ENCODE peak calls at places on chromosomes 4 and X, in six cellular contexts. W is SK-N-SH, M is mammary epithelial cell, H is HCT116, S is body of pancreas, Q is right lobe of liver. O is an unnamed sample. For H3K9me3, the result is how much of the 10 kb centered on the place peaks cover.

GRCh38 chr4:115128037-115128436 is 14.6 kb upstream of the NDST4 start:
- DNase-seq in W (no peak), M (no peak), H (no peak), S (no peak), Q (no peak), O (no peak)

GRCh38 chr4:2806392-2807355 is 13.8 kb downstream of the SH3BP2 start:
- DNase-seq in W (peak), M (no peak), H (no peak), S (peak), Q (peak), O (no peak)

GRCh38 chrX:13662537-13662841 is 9.5 kb downstream of the TCEANC start:
- DNase-seq in W (no peak), M (no peak), H (no peak), S (no peak), Q (no peak), O (no peak)

GRCh38 chr4:153409412-153409811 is 56.7 kb upstream of the TMEM131L start:
- DNase-seq in W (no peak), M (peak), H (no peak), S (no peak), Q (no peak), O (no peak)

GRCh38 chr4:4386296-4386735 is 586 bp upstream of the NSG1 start:
- DNase-seq in W (peak), M (peak), H (no peak), S (no peak), Q (no peak), O (peak)

GRCh38 chr4:8039290-8039689 is 99.6 kb upstream of the AFAP1 start:
- DNase-seq in W (peak), M (no peak), H (no peak), S (no peak), Q (no peak), O (no peak)

GRCh38 chrX:149497626-149498025 is 7.5 kb downstream of the IDS start:
- DNase-seq in W (no peak), M (peak), H (no peak), S (no peak), Q (no peak), O (no peak)

GRCh38 chrX:545488-545887 is 85.1 kb upstream of the SHOX start:
- DNase-seq in W (no peak), M (no peak), H (no peak), S (no peak), Q (no peak), O (no peak)

GRCh38 chrX:19372170-19373033 is 28.7 kb downstream of the PDHA1 start:
- DNase-seq in W (peak), M (peak), H (peak), S (peak), Q (peak), O (peak)

DNA sequence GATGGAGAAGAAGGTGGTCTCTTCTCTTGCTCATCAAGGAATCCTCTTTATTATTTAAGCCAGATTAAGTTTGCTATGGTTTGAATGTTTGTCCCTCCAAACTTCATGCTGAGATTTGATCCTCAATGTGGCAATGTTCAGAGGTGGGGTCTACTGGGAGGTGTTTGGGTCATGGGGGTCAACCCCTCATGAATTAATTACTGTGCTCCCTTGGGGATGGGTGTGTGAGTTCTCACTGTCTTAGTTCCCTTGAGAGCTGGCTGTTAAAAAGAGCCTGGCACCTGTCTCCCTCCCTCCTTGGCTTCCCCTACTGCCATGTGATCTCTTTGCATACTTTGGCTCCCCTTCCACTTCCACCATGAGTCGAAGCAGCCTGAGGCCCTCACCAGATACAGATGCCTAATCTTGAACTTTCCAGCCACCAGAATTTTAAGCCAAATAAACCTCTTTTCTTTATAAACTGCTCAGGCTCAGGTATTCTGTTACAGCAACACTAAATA is 36.0 kb upstream of the CD38 start:
- DNase-seq in W (no peak), M (no peak), H (no peak), S (no peak), Q (no peak), O (no peak)
- H3K9me3 ChIP-seq in W (under half), M (under half), H (under half), S (under half), Q (under half), O (under half)

DNA sequence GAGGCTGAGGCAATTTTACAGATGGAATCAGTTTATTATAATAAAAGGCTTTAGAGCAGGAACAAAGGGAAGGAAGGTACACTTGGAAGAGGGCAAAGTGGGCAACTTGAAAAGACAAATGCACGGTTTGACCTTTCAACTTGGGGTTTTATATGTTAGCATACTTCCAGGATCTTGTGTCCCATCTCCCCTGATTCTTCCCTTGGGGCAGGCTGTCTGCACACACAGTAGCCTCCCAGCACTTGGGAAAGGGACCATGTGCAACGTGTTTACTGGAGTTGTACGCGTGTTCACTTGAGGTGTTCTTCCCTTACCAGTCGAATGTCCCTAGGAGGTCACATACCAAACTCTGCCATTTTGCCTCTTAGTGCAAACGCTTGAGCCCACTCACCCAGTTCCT is 7.3 kb downstream of the PPA2 start:
- DNase-seq in W (no peak), M (no peak), H (no peak), S (no peak), Q (no peak), O (no peak)
- H3K9me3 ChIP-seq in W (under half), M (under half), H (under half), S (under half), Q (under half), O (under half)

GRCh38 chrX:153342762-153343558 is 9.0 kb downstream of the ZNF275 start:
- DNase-seq in W (no peak), M (no peak), H (no peak), S (no peak), Q (no peak), O (no peak)

GRCh38 chrX:153340111-153340510 is 6.2 kb downstream of the ZNF275 start:
- DNase-seq in W (no peak), M (no peak), H (no peak), S (no peak), Q (no peak), O (no peak)

GRCh38 chrX:153339662-153340061 is 5.7 kb downstream of the ZNF275 start:
- DNase-seq in W (no peak), M (no peak), H (no peak), S (no peak), Q (no peak), O (no peak)

GRCh38 chrX:153347530-153347929 is 13.6 kb downstream of the ZNF275 start:
- DNase-seq in W (no peak), M (no peak), H (no peak), S (no peak), Q (no peak), O (no peak)

GRCh38 chrX:153343674-153344073 is 9.7 kb downstream of the ZNF275 start:
- DNase-seq in W (no peak), M (no peak), H (no peak), S (no peak), Q (no peak), O (no peak)
- H3K9me3 ChIP-seq in W (under half), M (under half), H (under half), S (under half), Q (under half), O (under half)

GRCh38 chr4:39792529-39792928 is 94.6 kb downstream of the UBE2K start:
- DNase-seq in W (no peak), M (no peak), H (no peak), S (no peak), Q (no peak), O (no peak)
- H3K9me3 ChIP-seq in W (under half), M (under half), H (under half), S (under half), Q (under half), O (under half)

GRCh38 chr4:385934-386707 is 48.5 kb downstream of the ZNF141 start:
- DNase-seq in W (peak), M (no peak), H (no peak), S (no peak), Q (no peak), O (no peak)

GRCh38 chr4:384311-385010 is 46.8 kb downstream of the ZNF141 start:
- DNase-seq in W (no peak), M (no peak), H (no peak), S (no peak), Q (no peak), O (no peak)

DNA sequence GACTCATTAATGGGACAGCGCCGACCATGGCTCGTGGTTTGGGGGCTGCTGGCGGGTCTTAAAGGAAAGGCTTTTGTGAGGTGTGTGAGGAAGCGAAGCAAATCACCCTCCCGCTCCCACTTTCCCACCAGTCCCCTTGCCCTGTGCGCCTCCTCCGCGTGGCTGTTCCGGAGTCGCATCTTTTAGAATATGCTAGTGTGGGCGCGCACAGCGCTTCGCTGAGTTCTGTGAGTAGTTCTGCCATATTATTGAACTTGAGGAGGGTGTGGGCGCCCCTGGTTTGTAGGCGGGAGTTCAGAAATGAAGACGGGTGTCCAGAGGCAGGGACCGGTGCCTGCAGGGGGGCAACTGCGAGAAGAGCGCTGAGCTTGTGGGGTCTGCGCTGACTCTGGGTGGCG is 49.1 kb downstream of the ZNF141 start:
- DNase-seq in W (no peak), M (no peak), H (no peak), S (no peak), Q (no peak), O (no peak)
- H3K9me3 ChIP-seq in W (under half), M (under half), H (under half), S (half or more), Q (under half), O (under half)

GRCh38 chr4:19655666-19656065 is 596.0 kb upstream of the SLIT2 start:
- DNase-seq in W (no peak), M (no peak), H (no peak), S (no peak), Q (no peak), O (no peak)

GRCh38 chr4:19657856-19658255 is 593.8 kb upstream of the SLIT2 start:
- DNase-seq in W (peak), M (no peak), H (no peak), S (no peak), Q (no peak), O (no peak)

GRCh38 chr4:19659131-19659530 is 592.6 kb upstream of the SLIT2 start:
- DNase-seq in W (no peak), M (no peak), H (no peak), S (no peak), Q (no peak), O (no peak)
- H3K9me3 ChIP-seq in W (under half), M (under half), H (under half), S (under half), Q (under half), O (under half)

GRCh38 chr4:102477657-102478056 is 23.5 kb upstream of the NFKB1 start:
- DNase-seq in W (no peak), M (peak), H (no peak), S (no peak), Q (no peak), O (no peak)
- H3K9me3 ChIP-seq in W (under half), M (under half), H (under half), S (under half), Q (under half), O (under half)

GRCh38 chrX:78643106-78643505 is 16.0 kb downstream of the RTL3 start:
- DNase-seq in W (no peak), M (no peak), H (no peak), S (no peak), Q (no peak), O (no peak)

DNA sequence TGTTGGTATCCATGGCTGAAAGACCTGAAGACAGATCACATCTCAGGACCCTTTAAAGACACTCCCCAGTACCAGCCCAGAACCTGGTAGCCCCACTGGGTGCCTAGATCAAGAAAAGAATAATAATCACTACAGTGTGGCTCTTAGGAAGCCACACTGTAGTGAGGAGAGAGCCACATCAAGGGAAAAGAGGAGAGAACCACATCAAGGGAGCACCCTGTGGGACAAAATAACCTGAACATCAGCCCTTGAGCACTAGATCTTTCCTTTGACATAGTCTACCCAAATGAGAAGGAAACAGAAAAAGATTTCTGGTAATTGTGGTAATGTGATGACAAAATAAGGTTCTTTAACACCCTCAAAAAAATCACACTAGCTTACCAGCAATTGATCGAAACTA is 15.3 kb downstream of the RTL3 start:
- DNase-seq in W (no peak), M (no peak), H (no peak), S (no peak), Q (no peak), O (no peak)
- H3K9me3 ChIP-seq in W (under half), M (under half), H (under half), S (under half), Q (under half), O (under half)